ENCODE peak calls at places on chromosomes 12 and 14, in five cellular contexts. S, R, Y, L and U are unnamed samples.

GRCh38 chr12:57278465-57279453 is 27.8 kb upstream of the STAC3 start:
- DNase-seq in S (no peak), R (no peak), Y (no peak), L (no peak), U (no peak)

GRCh38 chr14:23435540-23436326 is at the start of gene MYH7:
- DNase-seq in S (no peak), R (no peak), Y (peak), L (no peak), U (no peak)

GRCh38 chr12:49934505-49934904 is 16.0 kb upstream of the AQP2 start:
- DNase-seq in S (no peak), R (no peak), Y (no peak), L (no peak), U (no peak)

GRCh38 chr14:88995437-88996198 is 171.2 kb downstream of the TTC8 start:
- DNase-seq in S (no peak), R (no peak), Y (no peak), L (no peak), U (no peak)

GRCh38 chr14:76762617-76763361 is 1.5 kb downstream of the VASH1 start:
- DNase-seq in S (no peak), R (no peak), Y (peak), L (no peak), U (no peak)

GRCh38 chr12:119308743-119309456 is 25.6 kb upstream of the CCDC60 start:
- DNase-seq in S (no peak), R (no peak), Y (peak), L (no peak), U (no peak)

GRCh38 chr12:19243577-19243976 is 114.0 kb downstream of the PLEKHA5 start:
- DNase-seq in S (no peak), R (no peak), Y (no peak), L (no peak), U (no peak)

GRCh38 chr14:49989980-49990379 is 97.1 kb downstream of the ARF6 start:
- DNase-seq in S (no peak), R (no peak), Y (no peak), L (no peak), U (no peak)

GRCh38 chr14:24368562-24369252 is 723 bp downstream of the NFATC4 start:
- DNase-seq in S (peak), R (peak), Y (peak), L (no peak), U (no peak)

GRCh38 chr12:573226-573625 is 90.0 kb downstream of the NINJ2 start:
- DNase-seq in S (no peak), R (no peak), Y (no peak), L (no peak), U (no peak)

GRCh38 chr14:68263563-68264350 is 444.2 kb downstream of the RAD51B start:
- DNase-seq in S (no peak), R (no peak), Y (no peak), L (no peak), U (no peak)

GRCh38 chr14:77988096-77988870 is 181.9 kb upstream of the NRXN3 start:
- DNase-seq in S (no peak), R (peak), Y (no peak), L (no peak), U (no peak)

GRCh38 chr12:114608509-114608908 is 75.5 kb downstream of the TBX3 start:
- DNase-seq in S (no peak), R (no peak), Y (no peak), L (no peak), U (no peak)

GRCh38 chr12:88122666-88123065 is 19.2 kb downstream of the CEP290 start:
- DNase-seq in S (no peak), R (no peak), Y (no peak), L (no peak), U (no peak)

GRCh38 chr12:123379391-123379790 is 4.5 kb upstream of the KMT5A start:
- DNase-seq in S (no peak), R (no peak), Y (no peak), L (no peak), U (no peak)

GRCh38 chr12:120854804-120855203 is 49.4 kb downstream of the SPPL3 start:
- DNase-seq in S (no peak), R (no peak), Y (no peak), L (no peak), U (no peak)

GRCh38 chr14:102988054-102988453 is 65.6 kb downstream of the AMN start:
- DNase-seq in S (no peak), R (no peak), Y (no peak), L (no peak), U (no peak)

GRCh38 chr12:110277705-110278104 is 3.3 kb upstream of the ATP2A2 start:
- DNase-seq in S (no peak), R (no peak), Y (no peak), L (no peak), U (no peak)

GRCh38 chr14:70771781-70772212 is 37.5 kb downstream of the MAP3K9 start:
- DNase-seq in S (no peak), R (peak), Y (no peak), L (no peak), U (no peak)

GRCh38 chr14:68787235-68787727 is 5.6 kb downstream of the ZFP36L1 start:
- DNase-seq in S (peak), R (peak), Y (no peak), L (no peak), U (peak)

GRCh38 chr12:49813131-49813530 is 15.1 kb downstream of the NCKAP5L start:
- DNase-seq in S (no peak), R (no peak), Y (no peak), L (no peak), U (no peak)

GRCh38 chr12:39235990-39236767 is 206.7 kb downstream of the KIF21A start:
- DNase-seq in S (no peak), R (no peak), Y (no peak), L (no peak), U (no peak)

GRCh38 chr12:122946690-122947271 is 19.5 kb downstream of the ABCB9 start:
- DNase-seq in S (peak), R (no peak), Y (peak), L (peak), U (no peak)

GRCh38 chr12:99137124-99137845 is 492.2 kb downstream of the APAF1 start:
- DNase-seq in S (no peak), R (no peak), Y (no peak), L (no peak), U (no peak)

GRCh38 chr14:25836647-25837046 is 761.2 kb downstream of the NOVA1 start:
- DNase-seq in S (no peak), R (no peak), Y (no peak), L (no peak), U (no peak)

GRCh38 chr14:21087294-21088091 is 11.0 kb downstream of the ZNF219 start:
- DNase-seq in S (no peak), R (peak), Y (peak), L (no peak), U (peak)

GRCh38 chr14:100673085-100673806 is 53.4 kb upstream of the DLK1 start:
- DNase-seq in S (peak), R (no peak), Y (peak), L (no peak), U (no peak)

GRCh38 chr14:78088941-78089340 is 81.2 kb upstream of the NRXN3 start:
- DNase-seq in S (no peak), R (no peak), Y (no peak), L (no peak), U (no peak)

GRCh38 chr14:67815573-67816235 is 686 bp downstream of the ZFYVE26 start:
- DNase-seq in S (no peak), R (no peak), Y (no peak), L (no peak), U (no peak)

GRCh38 chr12:128657378-128657777 is 166.4 kb downstream of the SLC15A4 start:
- DNase-seq in S (no peak), R (no peak), Y (no peak), L (no peak), U (no peak)

GRCh38 chr14:23306412-23307145 is at the start of gene BCL2L2:
- DNase-seq in S (peak), R (peak), Y (peak), L (no peak), U (no peak)

GRCh38 chr14:69921052-69921451 is 41.8 kb downstream of the SMOC1 start:
- DNase-seq in S (no peak), R (no peak), Y (no peak), L (no peak), U (no peak)